ENCODE peak calls at places on chromosomes 16 and 17, in eight cellular contexts. C, Y, Q, A, W, G, R and J are unnamed samples.

GRCh38 chr16:90078594-90078895 is 1.4 kb upstream of the PRDM7 start:
- DNase-seq in C (no peak), Y (no peak), Q (no peak), A (no peak), W (no peak), G (no peak), R (no peak), J (no peak)

GRCh38 chr17:12927541-12928425 is 90.0 kb downstream of the ELAC2 start:
- DNase-seq in C (peak), Y (no peak), Q (no peak), A (no peak), W (no peak), G (no peak), R (no peak), J (no peak)

GRCh38 chr16:74710401-74710800 is 9.7 kb upstream of the MLKL start:
- DNase-seq in C (no peak), Y (no peak), Q (no peak), A (no peak), W (no peak), G (no peak), R (no peak), J (no peak)

GRCh38 chr17:75516619-75517276 is 420 bp downstream of the TSEN54 start:
- DNase-seq in C (peak), Y (no peak), Q (no peak), A (no peak), W (peak), G (no peak), R (no peak), J (no peak)

GRCh38 chr17:70375813-70376448 is 206.6 kb downstream of the KCNJ2 start:
- DNase-seq in C (no peak), Y (no peak), Q (no peak), A (no peak), W (no peak), G (no peak), R (no peak), J (no peak)

GRCh38 chr16:85279874-85280545 is 167.7 kb upstream of the CIBAR2 start:
- DNase-seq in C (no peak), Y (no peak), Q (no peak), A (no peak), W (no peak), G (no peak), R (no peak), J (no peak)

GRCh38 chr16:3101841-3102470 is 2.9 kb upstream of the ZSCAN10 start:
- DNase-seq in C (no peak), Y (no peak), Q (no peak), A (no peak), W (no peak), G (no peak), R (no peak), J (no peak)

GRCh38 chr17:36950027-36950426 is 1.3 kb downstream of the AATF start:
- DNase-seq in C (no peak), Y (no peak), Q (no peak), A (no peak), W (no peak), G (no peak), R (no peak), J (no peak)

GRCh38 chr17:72984925-72985322 is 107.6 kb downstream of the SLC39A11 start:
- DNase-seq in C (no peak), Y (no peak), Q (no peak), A (no peak), W (peak), G (no peak), R (no peak), J (no peak)

GRCh38 chr16:56310685-56311084 is 114.7 kb downstream of the AMFR start:
- DNase-seq in C (no peak), Y (no peak), Q (no peak), A (no peak), W (no peak), G (no peak), R (no peak), J (no peak)

GRCh38 chr16:67544329-67544841 is 15.8 kb downstream of the RIPOR1 start:
- DNase-seq in C (no peak), Y (no peak), Q (no peak), A (no peak), W (no peak), G (no peak), R (no peak), J (no peak)

GRCh38 chr16:68752602-68753001 is 15.5 kb downstream of the CDH1 start:
- DNase-seq in C (no peak), Y (no peak), Q (no peak), A (no peak), W (no peak), G (peak), R (no peak), J (no peak)

GRCh38 chr16:35306915-35307314 is 1847.5 kb downstream of the TP53TG3F start:
- DNase-seq in C (no peak), Y (no peak), Q (no peak), A (no peak), W (no peak), G (no peak), R (no peak), J (no peak)

GRCh38 chr17:63480192-63480784 is 3.4 kb downstream of the ACE start:
- DNase-seq in C (no peak), Y (no peak), Q (no peak), A (no peak), W (no peak), G (no peak), R (no peak), J (no peak)

GRCh38 chr17:19508327-19508867 is 25.3 kb upstream of the SLC47A1 start:
- DNase-seq in C (no peak), Y (no peak), Q (no peak), A (no peak), W (no peak), G (peak), R (no peak), J (peak)

GRCh38 chr16:23148513-23149266 is 562 bp downstream of the USP31 start:
- DNase-seq in C (peak), Y (peak), Q (no peak), A (no peak), W (peak), G (peak), R (no peak), J (peak)